ENCODE peak calls at places on chromosomes 7 and 10, in four cellular contexts. D is activated T-cell treated with anti-CD3 and anti-CD28 coated beads, Interleukin-2, amount 50 U/mL, for 24 hours; L is SW480; T is HFFc6. X is an unnamed sample.

GRCh38 chr7:148110097-148110868 is 480.3 kb upstream of the C7orf33 start:
- DNase-seq in D (no peak), L (peak), T (no peak), X (no peak)

GRCh38 chr10:58817499-58817898 is 304.8 kb downstream of the BICC1 start:
- DNase-seq in D (no peak), L (no peak), T (no peak), X (no peak)

GRCh38 chr10:91034494-91035157 is 113.7 kb upstream of the ANKRD1 start:
- DNase-seq in D (no peak), L (no peak), T (peak), X (peak)

GRCh38 chr10:74432841-74433594 is 282.0 kb downstream of the ADK start:
- DNase-seq in D (no peak), L (no peak), T (peak), X (no peak)

GRCh38 chr10:93032105-93032808 is 28.3 kb upstream of the CYP26C1 start:
- DNase-seq in D (no peak), L (no peak), T (no peak), X (no peak)

GRCh38 chr10:116621476-116621875 is 723 bp downstream of the PNLIPRP2 start:
- DNase-seq in D (no peak), L (no peak), T (no peak), X (no peak)

GRCh38 chr7:20330176-20330796 is 414 bp upstream of the ITGB8 start:
- DNase-seq in D (peak), L (peak), T (peak), X (peak)

GRCh38 chr10:101237908-101238731 is 8.9 kb upstream of the LBX1 start:
- DNase-seq in D (no peak), L (no peak), T (no peak), X (no peak)

GRCh38 chr10:12689893-12690292 is 311.6 kb downstream of the CCDC3 start:
- DNase-seq in D (no peak), L (no peak), T (no peak), X (no peak)

GRCh38 chr10:33612116-33612515 is 277.6 kb upstream of the NRP1 start:
- DNase-seq in D (no peak), L (no peak), T (no peak), X (no peak)

GRCh38 chr10:50600831-50601466 is 22.8 kb downstream of the SGMS1 start:
- DNase-seq in D (no peak), L (peak), T (no peak), X (no peak)

GRCh38 chr10:25952857-25953256 is 18.8 kb downstream of the MYO3A start:
- DNase-seq in D (no peak), L (no peak), T (no peak), X (no peak)

GRCh38 chr7:130733866-130734524 is at the start of gene KLF14:
- DNase-seq in D (peak), L (peak), T (no peak), X (peak)

GRCh38 chr10:69728335-69728861 is 73.3 kb upstream of the COL13A1 start:
- DNase-seq in D (no peak), L (no peak), T (peak), X (peak)

GRCh38 chr10:61662794-61663259 is at the start of gene CABCOCO1:
- DNase-seq in D (no peak), L (peak), T (peak), X (no peak)

GRCh38 chr10:117391436-117392205 is 16.4 kb upstream of the PDZD8 start:
- DNase-seq in D (no peak), L (no peak), T (peak), X (peak)